ENCODE peak calls at places on chromosome X, in five cellular contexts. Y is heart right ventricle, U is C1 segment of cervical spinal cord, T is RPMI7951, H is EH. W is an unnamed sample.

GRCh38 chrX:40012800-40013682 is 84.7 kb downstream of the BCOR start:
- DNase-seq in Y (peak; percentile 75), U (peak; percentile 36), T (peak; percentile 89), H (peak; percentile 68), W (peak; percentile 31)

GRCh38 chrX:140495739-140496138 is 9.1 kb downstream of the SOX3 start:
- DNase-seq in Y (no peak), U (no peak), T (no peak), H (no peak), W (no peak)

GRCh38 chrX:78619829-78620228 is 39.3 kb downstream of the RTL3 start:
- DNase-seq in Y (peak; percentile 22), U (no peak), T (peak; percentile 46), H (peak; percentile 57), W (no peak)

GRCh38 chrX:49251325-49251724 is 13.2 kb downstream of the FOXP3 start:
- DNase-seq in Y (no peak), U (no peak), T (no peak), H (no peak), W (no peak)

GRCh38 chrX:152641996-152642395 is 4.3 kb downstream of the GABRQ start:
- DNase-seq in Y (no peak), U (peak; percentile 14), T (no peak), H (peak; percentile 12), W (peak; percentile 4)

GRCh38 chrX:71637848-71638247 is 19.5 kb upstream of the CXCR3 start:
- DNase-seq in Y (no peak), U (no peak), T (peak; percentile 42), H (peak; percentile 71), W (no peak)

GRCh38 chrX:103879339-103879738 is 47.3 kb upstream of the RAB9B start:
- DNase-seq in Y (no peak), U (no peak), T (peak; percentile 20), H (peak; percentile 68), W (no peak)

GRCh38 chrX:146658379-146658778 is 151.2 kb upstream of the CXorf51B start:
- DNase-seq in Y (no peak), U (no peak), T (no peak), H (no peak), W (no peak)

GRCh38 chrX:107662824-107663223 is 34.5 kb downstream of the PRPS1 start:
- DNase-seq in Y (no peak), U (no peak), T (no peak), H (no peak), W (no peak)

GRCh38 chrX:135327299-135327698 is 18.0 kb downstream of the ETDC start:
- DNase-seq in Y (no peak), U (no peak), T (peak; percentile 82), H (peak; percentile 76), W (no peak)

GRCh38 chrX:129347291-129347690 is 176.0 kb downstream of the SMARCA1 start:
- DNase-seq in Y (no peak), U (no peak), T (no peak), H (no peak), W (no peak)

GRCh38 chrX:154516655-154517100 is 646 bp upstream of the FAM3A start:
- DNase-seq in Y (no peak), U (no peak), T (no peak), H (peak; percentile 52), W (no peak)

GRCh38 chrX:118976599-118977340 is 2.4 kb downstream of the LONRF3 start:
- DNase-seq in Y (peak; percentile 13), U (peak; percentile 27), T (peak; percentile 27), H (peak; percentile 17), W (no peak)

GRCh38 chrX:1105671-1106419 is 106.6 kb downstream of the CRLF2 start:
- DNase-seq in Y (no peak), U (no peak), T (no peak), H (no peak), W (no peak)

GRCh38 chrX:51931761-51932160 is 38.3 kb downstream of the MAGED1 start:
- DNase-seq in Y (no peak), U (no peak), T (peak; percentile 5), H (peak; percentile 1), W (no peak)